ENCODE peak calls at places on chromosomes 11 and 22, in seven cellular contexts. One of them, this sample, is unnamed.

GRCh38 chr22:50548046-50548912 is 2.6 kb downstream of the KLHDC7B start:
- DNase-seq in neuronal stem cell: no peak
- DNase-seq in H9: no peak
- DNase-seq in trophoblast cell: no peak
- DNase-seq in mesenchymal stem cell: no peak
- DNase-seq in IMR-90: no peak
- DNase-seq in H1: no peak
- DNase-seq in this sample: no peak

GRCh38 chr11:5504403-5504891 is 5.3 kb downstream of the UBQLN3 start:
- DNase-seq in H1: no peak
- DNase-seq in trophoblast cell: no peak
- DNase-seq in mesenchymal stem cell: no peak
- DNase-seq in IMR-90: no peak
- DNase-seq in neuronal stem cell: no peak
- DNase-seq in H9: no peak
- DNase-seq in this sample: no peak

GRCh38 chr22:37519268-37520195 is at the start of gene CARD10:
- DNase-seq in IMR-90: no peak
- DNase-seq in mesenchymal stem cell: no peak
- DNase-seq in neuronal stem cell: peak
- DNase-seq in H1: no peak
- DNase-seq in trophoblast cell: no peak
- DNase-seq in H9: no peak
- DNase-seq in this sample: no peak

GRCh38 chr11:25901415-25901814 is 430.5 kb upstream of the ANO3 start:
- DNase-seq in trophoblast cell: no peak
- DNase-seq in mesenchymal stem cell: no peak
- DNase-seq in neuronal stem cell: no peak
- DNase-seq in H1: no peak
- DNase-seq in H9: no peak
- DNase-seq in IMR-90: no peak
- DNase-seq in this sample: no peak

GRCh38 chr11:31922450-31922849 is 111.3 kb upstream of the PAX6 start:
- DNase-seq in IMR-90: no peak
- DNase-seq in H1: no peak
- DNase-seq in trophoblast cell: no peak
- DNase-seq in H9: no peak
- DNase-seq in mesenchymal stem cell: no peak
- DNase-seq in neuronal stem cell: no peak
- DNase-seq in this sample: no peak

GRCh38 chr11:11163256-11163655 is 189.8 kb downstream of the CSNK2A3 start:
- DNase-seq in mesenchymal stem cell: peak
- DNase-seq in trophoblast cell: no peak
- DNase-seq in IMR-90: no peak
- DNase-seq in H1: no peak
- DNase-seq in neuronal stem cell: no peak
- DNase-seq in H9: peak
- DNase-seq in this sample: peak

GRCh38 chr22:37260396-37260795 is 16.3 kb upstream of the RAC2 start:
- DNase-seq in trophoblast cell: no peak
- DNase-seq in mesenchymal stem cell: no peak
- DNase-seq in IMR-90: no peak
- DNase-seq in H1: no peak
- DNase-seq in H9: no peak
- DNase-seq in neuronal stem cell: no peak
- DNase-seq in this sample: no peak

GRCh38 chr11:119551726-119552510 is 128.9 kb upstream of the THY1 start:
- DNase-seq in H9: no peak
- DNase-seq in H1: no peak
- DNase-seq in mesenchymal stem cell: no peak
- DNase-seq in IMR-90: no peak
- DNase-seq in neuronal stem cell: no peak
- DNase-seq in trophoblast cell: no peak
- DNase-seq in this sample: no peak

GRCh38 chr11:78131956-78132355 is 7.5 kb downstream of the ALG8 start:
- DNase-seq in trophoblast cell: peak
- DNase-seq in H1: no peak
- DNase-seq in neuronal stem cell: no peak
- DNase-seq in H9: no peak
- DNase-seq in mesenchymal stem cell: no peak
- DNase-seq in IMR-90: peak
- DNase-seq in this sample: no peak

GRCh38 chr22:37021710-37022482 is 2.4 kb downstream of the MPST start:
- DNase-seq in H1: no peak
- DNase-seq in IMR-90: peak
- DNase-seq in mesenchymal stem cell: peak
- DNase-seq in H9: no peak
- DNase-seq in trophoblast cell: no peak
- DNase-seq in neuronal stem cell: peak
- DNase-seq in this sample: no peak

GRCh38 chr11:33987975-33988580 is 63.5 kb upstream of the CAPRIN1 start:
- DNase-seq in H1: no peak
- DNase-seq in trophoblast cell: peak
- DNase-seq in IMR-90: peak
- DNase-seq in neuronal stem cell: peak
- DNase-seq in mesenchymal stem cell: peak
- DNase-seq in H9: peak
- DNase-seq in this sample: peak

GRCh38 chr11:115500547-115501503 is 3.4 kb downstream of the CADM1 start:
- DNase-seq in IMR-90: no peak
- DNase-seq in mesenchymal stem cell: no peak
- DNase-seq in H9: no peak
- DNase-seq in trophoblast cell: no peak
- DNase-seq in neuronal stem cell: peak
- DNase-seq in H1: no peak
- DNase-seq in this sample: peak

GRCh38 chr22:30305906-30306628 is 16.8 kb upstream of the CASTOR1 start:
- DNase-seq in IMR-90: no peak
- DNase-seq in neuronal stem cell: no peak
- DNase-seq in H9: no peak
- DNase-seq in trophoblast cell: no peak
- DNase-seq in mesenchymal stem cell: no peak
- DNase-seq in H1: no peak
- DNase-seq in this sample: no peak

GRCh38 chr22:26476705-26477340 is 6.8 kb downstream of the HPS4 start:
- DNase-seq in H9: no peak
- DNase-seq in IMR-90: peak
- DNase-seq in mesenchymal stem cell: peak
- DNase-seq in neuronal stem cell: no peak
- DNase-seq in H1: no peak
- DNase-seq in trophoblast cell: no peak
- DNase-seq in this sample: peak

GRCh38 chr11:91293119-91293518 is 931.5 kb upstream of the FAT3 start:
- DNase-seq in mesenchymal stem cell: no peak
- DNase-seq in trophoblast cell: no peak
- DNase-seq in H9: no peak
- DNase-seq in IMR-90: no peak
- DNase-seq in H1: no peak
- DNase-seq in neuronal stem cell: no peak
- DNase-seq in this sample: no peak

GRCh38 chr22:46803031-46803880 is 40.8 kb downstream of the TBC1D22A start:
- DNase-seq in IMR-90: no peak
- DNase-seq in H1: peak
- DNase-seq in H9: peak
- DNase-seq in trophoblast cell: peak
- DNase-seq in neuronal stem cell: peak
- DNase-seq in mesenchymal stem cell: peak
- DNase-seq in this sample: peak

GRCh38 chr11:57778318-57779037 is 16.9 kb downstream of the CTNND1 start:
- DNase-seq in neuronal stem cell: peak
- DNase-seq in mesenchymal stem cell: peak
- DNase-seq in IMR-90: peak
- DNase-seq in trophoblast cell: no peak
- DNase-seq in H9: peak
- DNase-seq in H1: peak
- DNase-seq in this sample: peak

GRCh38 chr11:31422703-31423102 is 53.0 kb downstream of the DNAJC24 start:
- DNase-seq in mesenchymal stem cell: no peak
- DNase-seq in H1: no peak
- DNase-seq in trophoblast cell: no peak
- DNase-seq in IMR-90: no peak
- DNase-seq in H9: no peak
- DNase-seq in neuronal stem cell: peak
- DNase-seq in this sample: no peak

GRCh38 chr11:57278721-57279095 is 41.7 kb upstream of the APLNR start:
- DNase-seq in neuronal stem cell: no peak
- DNase-seq in IMR-90: no peak
- DNase-seq in trophoblast cell: no peak
- DNase-seq in mesenchymal stem cell: no peak
- DNase-seq in H9: no peak
- DNase-seq in H1: no peak
- DNase-seq in this sample: peak

GRCh38 chr22:50730941-50731661 is 6.9 kb upstream of the ACR start:
- DNase-seq in mesenchymal stem cell: no peak
- DNase-seq in trophoblast cell: no peak
- DNase-seq in H9: no peak
- DNase-seq in H1: no peak
- DNase-seq in neuronal stem cell: no peak
- DNase-seq in IMR-90: no peak
- DNase-seq in this sample: peak

GRCh38 chr22:22485524-22485923 is 23.0 kb downstream of the ZNF280B start:
- DNase-seq in H9: no peak
- DNase-seq in H1: no peak
- DNase-seq in mesenchymal stem cell: no peak
- DNase-seq in neuronal stem cell: no peak
- DNase-seq in IMR-90: no peak
- DNase-seq in trophoblast cell: no peak
- DNase-seq in this sample: no peak

GRCh38 chr22:22487059-22487458 is 21.5 kb downstream of the ZNF280B start:
- DNase-seq in H1: no peak
- DNase-seq in IMR-90: no peak
- DNase-seq in mesenchymal stem cell: no peak
- DNase-seq in H9: no peak
- DNase-seq in neuronal stem cell: no peak
- DNase-seq in trophoblast cell: peak
- DNase-seq in this sample: no peak

GRCh38 chr22:22484023-22484422 is 24.5 kb downstream of the ZNF280B start:
- DNase-seq in mesenchymal stem cell: no peak
- DNase-seq in trophoblast cell: no peak
- DNase-seq in H1: no peak
- DNase-seq in neuronal stem cell: no peak
- DNase-seq in IMR-90: no peak
- DNase-seq in H9: no peak
- DNase-seq in this sample: no peak

GRCh38 chr22:22487869-22488597 is 20.5 kb downstream of the ZNF280B start:
- DNase-seq in trophoblast cell: peak
- DNase-seq in neuronal stem cell: no peak
- DNase-seq in IMR-90: no peak
- DNase-seq in H1: no peak
- DNase-seq in mesenchymal stem cell: no peak
- DNase-seq in H9: no peak
- DNase-seq in this sample: no peak

DNA sequence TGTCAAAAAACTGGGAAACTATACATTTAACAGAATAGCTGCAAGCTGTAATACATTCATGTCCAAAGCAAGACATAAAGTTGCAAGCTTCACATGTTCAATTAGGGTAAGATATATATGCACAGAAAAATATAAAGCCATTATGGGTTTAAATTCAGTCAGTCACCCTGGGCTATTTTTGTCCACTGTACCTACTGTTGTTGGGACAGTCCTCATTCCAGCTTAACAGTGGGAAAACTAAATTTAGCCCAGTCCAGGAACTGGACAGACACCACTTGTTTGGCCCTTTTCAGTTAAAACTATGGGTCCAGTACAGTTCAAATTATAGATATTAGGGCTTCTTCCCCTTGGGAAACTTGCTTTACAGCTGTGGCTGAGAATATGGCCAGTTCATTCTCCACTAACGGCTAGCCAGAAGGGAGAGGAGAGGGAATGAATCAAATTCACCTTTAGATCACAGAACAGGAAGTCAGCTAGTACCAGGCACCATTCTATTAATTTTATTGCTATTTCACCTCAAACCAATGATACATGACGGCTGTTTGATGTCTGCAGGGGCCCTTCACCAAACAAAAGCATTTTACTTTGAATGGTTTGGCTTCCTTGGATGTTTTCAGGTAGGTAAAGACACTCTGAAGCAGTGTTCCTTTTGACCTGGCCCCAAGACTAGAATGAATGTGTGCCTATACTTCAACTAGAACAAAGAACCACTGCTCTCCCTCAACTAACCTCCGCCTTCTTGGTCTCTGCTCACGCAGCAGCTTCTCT is 22.2 kb downstream of the ZNF280B start:
- DNase-seq in H1: no peak
- DNase-seq in H9: no peak
- DNase-seq in IMR-90: no peak
- DNase-seq in trophoblast cell: no peak
- DNase-seq in neuronal stem cell: no peak
- DNase-seq in mesenchymal stem cell: no peak
- DNase-seq in this sample: no peak
- H3K4ac ChIP-seq in H1: no peak
- H3K4ac ChIP-seq in H9: no peak
- H3K4ac ChIP-seq in IMR-90: no peak
- H3K4ac ChIP-seq in trophoblast cell: no peak
- H3K4ac ChIP-seq in neuronal stem cell: no peak
- H3K4ac ChIP-seq in mesenchymal stem cell: no peak
- H3K4ac ChIP-seq in this sample: no peak

GRCh38 chr11:22626573-22627239 is 1.1 kb upstream of the FANCF start:
- DNase-seq in H9: no peak
- DNase-seq in trophoblast cell: no peak
- DNase-seq in mesenchymal stem cell: no peak
- DNase-seq in H1: no peak
- DNase-seq in neuronal stem cell: no peak
- DNase-seq in IMR-90: no peak
- DNase-seq in this sample: no peak
- H3K9ac ChIP-seq in H9: no peak
- H3K9ac ChIP-seq in trophoblast cell: no peak
- H3K9ac ChIP-seq in mesenchymal stem cell: peak
- H3K9ac ChIP-seq in H1: no peak
- H3K9ac ChIP-seq in neuronal stem cell: no peak
- H3K9ac ChIP-seq in IMR-90: no peak
- H3K9ac ChIP-seq in this sample: no peak

DNA sequence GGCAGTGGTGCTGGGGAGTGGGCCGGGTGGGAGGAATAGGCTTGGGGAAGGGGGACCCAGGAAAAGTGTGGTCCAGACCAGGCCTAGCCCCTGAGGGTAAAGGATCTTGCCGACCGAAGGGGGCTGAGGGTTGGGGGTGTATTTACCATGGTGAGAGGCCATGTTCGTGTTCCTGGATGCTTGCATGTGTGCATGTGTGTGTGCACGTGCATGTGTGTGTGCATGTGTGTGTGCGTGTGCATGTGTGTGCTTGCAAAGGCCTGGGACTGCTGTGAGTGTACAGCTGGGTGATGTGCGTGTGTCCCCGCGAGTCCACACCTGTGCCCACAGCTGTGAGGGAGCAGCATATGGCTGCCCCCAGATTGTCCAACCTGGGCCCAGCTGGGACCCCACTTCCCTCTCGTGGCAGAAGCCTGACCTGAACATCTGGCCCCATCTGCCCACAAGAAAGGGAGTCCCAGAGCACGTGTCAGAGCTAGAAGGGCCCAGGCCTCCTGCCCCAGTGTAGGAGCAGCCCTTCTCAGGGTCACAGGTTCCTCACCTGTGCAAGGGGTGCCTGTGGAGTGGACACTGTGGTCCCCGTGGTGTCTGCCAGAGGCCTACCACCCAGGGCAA is 8.4 kb upstream of the CD248 start:
- DNase-seq in H9: no peak
- DNase-seq in trophoblast cell: no peak
- DNase-seq in H1: no peak
- DNase-seq in mesenchymal stem cell: peak
- DNase-seq in IMR-90: no peak
- DNase-seq in neuronal stem cell: no peak
- DNase-seq in this sample: no peak
- H3K4ac ChIP-seq in H9: no peak
- H3K4ac ChIP-seq in trophoblast cell: no peak
- H3K4ac ChIP-seq in H1: no peak
- H3K4ac ChIP-seq in mesenchymal stem cell: peak
- H3K4ac ChIP-seq in IMR-90: peak
- H3K4ac ChIP-seq in neuronal stem cell: no peak
- H3K4ac ChIP-seq in this sample: no peak

GRCh38 chr11:67286621-67287333 is 2.3 kb upstream of the ANKRD13D start:
- DNase-seq in mesenchymal stem cell: no peak
- DNase-seq in trophoblast cell: no peak
- DNase-seq in IMR-90: no peak
- DNase-seq in H9: no peak
- DNase-seq in neuronal stem cell: no peak
- DNase-seq in H1: no peak
- DNase-seq in this sample: no peak
- H3K9ac ChIP-seq in mesenchymal stem cell: peak
- H3K9ac ChIP-seq in trophoblast cell: no peak
- H3K9ac ChIP-seq in IMR-90: no peak
- H3K9ac ChIP-seq in H9: no peak
- H3K9ac ChIP-seq in neuronal stem cell: no peak
- H3K9ac ChIP-seq in H1: no peak
- H3K9ac ChIP-seq in this sample: no peak

This sample was measured in mesendoderm.